ENCODE peak calls at places on chromosomes 3 and 15, in five cellular contexts. X is A172, P is EH, K is Right ventricle myocardium inferior, B is SW 1271. L is an unnamed sample.

GRCh38 chr3:183688869-183689268 is 8.7 kb upstream of the YEATS2 start:
- DNase-seq in X (no peak), P (peak), K (no peak), B (no peak), L (peak)

GRCh38 chr3:31094048-31094447 is 199.6 kb upstream of the GADL1 start:
- DNase-seq in X (no peak), P (no peak), K (no peak), B (no peak), L (no peak)

GRCh38 chr3:119257654-119258410 is 17.2 kb upstream of the B4GALT4 start:
- DNase-seq in X (peak), P (peak), K (no peak), B (no peak), L (peak)

GRCh38 chr3:12194669-12195161 is 36.0 kb upstream of the TIMP4 start:
- DNase-seq in X (peak), P (peak), K (no peak), B (no peak), L (peak)

GRCh38 chr3:148008591-148008990 is 599.4 kb downstream of the ZIC1 start:
- DNase-seq in X (no peak), P (no peak), K (no peak), B (no peak), L (no peak)

GRCh38 chr3:154967090-154967489 is 113.0 kb upstream of the MME start:
- DNase-seq in X (peak), P (peak), K (no peak), B (no peak), L (no peak)

GRCh38 chr3:32596926-32597369 is 26.3 kb upstream of the DYNC1LI1 start:
- DNase-seq in X (no peak), P (peak), K (no peak), B (no peak), L (peak)

GRCh38 chr3:168453623-168454022 is 357.9 kb upstream of the GOLIM4 start:
- DNase-seq in X (no peak), P (no peak), K (no peak), B (no peak), L (no peak)

GRCh38 chr3:152452318-152452717 is 183.6 kb downstream of the MBNL1 start:
- DNase-seq in X (no peak), P (peak), K (no peak), B (no peak), L (peak)

GRCh38 chr3:134663646-134664456 is 13.0 kb upstream of the KY start:
- DNase-seq in X (peak), P (peak), K (no peak), B (no peak), L (no peak)

GRCh38 chr3:83321891-83322290 is 1560.4 kb upstream of the GBE1 start:
- DNase-seq in X (no peak), P (no peak), K (no peak), B (no peak), L (no peak)

GRCh38 chr3:124986153-124987143 is 51.9 kb upstream of the MUC13 start:
- DNase-seq in X (peak), P (peak), K (no peak), B (peak), L (peak)

GRCh38 chr15:41691471-41691870 is 31.3 kb downstream of the MGA start:
- DNase-seq in X (no peak), P (no peak), K (no peak), B (no peak), L (no peak)

GRCh38 chr15:70095387-70096214 is 2.1 kb downstream of the TLE3 start:
- DNase-seq in X (no peak), P (peak), K (no peak), B (no peak), L (peak)

GRCh38 chr3:102510663-102511062 is 75.8 kb downstream of the ZPLD1 start:
- DNase-seq in X (no peak), P (no peak), K (no peak), B (no peak), L (no peak)

L was measured in DMS53.